ENCODE peak calls at places on chromosomes 13 and 19, in four cellular contexts. L, O, J and H are unnamed samples. For H3K4me1, the result is how much of the 10 kb centered on the place peaks cover.

GRCh38 chr13:90709329-90709728 is 638.2 kb upstream of the MIR17HG start:
- DNase-seq in L (no peak), O (no peak), J (no peak), H (no peak)

GRCh38 chr19:55196803-55197202 is 12.5 kb downstream of the PTPRH start:
- DNase-seq in L (no peak), O (no peak), J (no peak), H (no peak)

GRCh38 chr13:37226966-37227365 is 121.5 kb upstream of the CSNK1A1L start:
- DNase-seq in L (no peak), O (no peak), J (no peak), H (no peak)

GRCh38 chr13:72431981-72432617 is 295.3 kb downstream of the MZT1 start:
- DNase-seq in L (no peak), O (no peak), J (no peak), H (no peak)

GRCh38 chr19:58229255-58229639 is 533 bp downstream of the ZNF544 start:
- DNase-seq in L (no peak), O (peak), J (no peak), H (peak)

GRCh38 chr19:23070353-23070781 is 46.5 kb upstream of the ZNF730 start:
- DNase-seq in L (no peak), O (no peak), J (peak), H (peak)

GRCh38 chr19:10270180-10270615 is 722 bp upstream of the ICAM1 start:
- DNase-seq in L (no peak), O (no peak), J (peak), H (peak)

GRCh38 chr13:25447396-25447795 is 75.6 kb downstream of the ATP8A2 start:
- DNase-seq in L (no peak), O (no peak), J (no peak), H (no peak)

GRCh38 chr19:51020988-51021651 is 1.6 kb upstream of the KLK10 start:
- DNase-seq in L (no peak), O (peak), J (no peak), H (peak)

GRCh38 chr13:97148894-97149293 is 73.2 kb upstream of the MBNL2 start:
- DNase-seq in L (no peak), O (no peak), J (no peak), H (peak)

GRCh38 chr13:39602614-39603366 is at the start of gene LHFPL6:
- DNase-seq in L (peak), O (peak), J (peak), H (peak)

GRCh38 chr13:45142440-45143345 is 22.4 kb downstream of the GTF2F2 start:
- DNase-seq in L (no peak), O (peak), J (no peak), H (no peak)

GRCh38 chr13:97028441-97029299 is 34.4 kb upstream of the OXGR1 start:
- DNase-seq in L (no peak), O (peak), J (peak), H (peak)

GRCh38 chr13:95902736-95903135 is 150.5 kb downstream of the UGGT2 start:
- DNase-seq in L (no peak), O (no peak), J (no peak), H (no peak)

GRCh38 chr19:46976845-46977320 is 42.8 kb upstream of the NPAS1 start:
- DNase-seq in L (no peak), O (no peak), J (no peak), H (peak)

GRCh38 chr19:1672769-1673644 is 20.6 kb upstream of the TCF3 start:
- DNase-seq in L (no peak), O (no peak), J (no peak), H (no peak)

GRCh38 chr13:40026741-40027140 is 371.3 kb downstream of the COG6 start:
- DNase-seq in L (no peak), O (no peak), J (no peak), H (no peak)

GRCh38 chr19:31505596-31505910 is 156.3 kb upstream of the TSHZ3 start:
- DNase-seq in L (no peak), O (no peak), J (no peak), H (no peak)

GRCh38 chr19:23509686-23510450 is 114.6 kb upstream of the ZNF91 start:
- DNase-seq in L (no peak), O (no peak), J (no peak), H (no peak)

GRCh38 chr19:10829967-10830366 is 6.0 kb downstream of the TMED1 start:
- DNase-seq in L (no peak), O (no peak), J (no peak), H (no peak)

GRCh38 chr19:3580156-3580955 is 4.9 kb upstream of the GIPC3 start:
- DNase-seq in L (no peak), O (peak), J (no peak), H (no peak)

GRCh38 chr13:51827254-51827653 is 17.7 kb downstream of the TMEM272 start:
- DNase-seq in L (no peak), O (no peak), J (no peak), H (no peak)
- H3K27ac ChIP-seq in L (no peak), O (no peak), J (no peak), H (no peak)

DNA sequence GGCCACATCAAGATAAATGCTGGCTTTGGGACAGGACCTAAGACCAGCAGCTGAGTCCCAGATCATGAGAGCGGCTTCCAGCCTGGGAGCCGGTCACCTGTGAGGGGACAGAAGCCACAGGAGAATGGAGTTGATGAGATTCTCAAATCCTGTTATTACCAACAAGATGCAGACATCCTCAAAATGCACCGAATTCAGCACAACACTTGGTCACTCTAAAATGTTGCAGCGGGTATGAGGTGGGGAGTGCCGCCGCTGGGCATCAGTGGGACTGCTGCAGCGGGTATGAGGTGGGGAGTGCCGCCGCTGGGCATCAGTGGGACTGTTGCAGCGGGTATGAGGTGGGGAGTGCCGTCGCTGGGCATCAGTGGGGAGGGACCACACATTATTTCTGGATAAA is 21.2 kb downstream of the RANBP3 start:
- DNase-seq in L (no peak), O (no peak), J (no peak), H (no peak)
- H3K4me1 ChIP-seq in L (under half), O (half or more), J (under half), H (under half)

DNA sequence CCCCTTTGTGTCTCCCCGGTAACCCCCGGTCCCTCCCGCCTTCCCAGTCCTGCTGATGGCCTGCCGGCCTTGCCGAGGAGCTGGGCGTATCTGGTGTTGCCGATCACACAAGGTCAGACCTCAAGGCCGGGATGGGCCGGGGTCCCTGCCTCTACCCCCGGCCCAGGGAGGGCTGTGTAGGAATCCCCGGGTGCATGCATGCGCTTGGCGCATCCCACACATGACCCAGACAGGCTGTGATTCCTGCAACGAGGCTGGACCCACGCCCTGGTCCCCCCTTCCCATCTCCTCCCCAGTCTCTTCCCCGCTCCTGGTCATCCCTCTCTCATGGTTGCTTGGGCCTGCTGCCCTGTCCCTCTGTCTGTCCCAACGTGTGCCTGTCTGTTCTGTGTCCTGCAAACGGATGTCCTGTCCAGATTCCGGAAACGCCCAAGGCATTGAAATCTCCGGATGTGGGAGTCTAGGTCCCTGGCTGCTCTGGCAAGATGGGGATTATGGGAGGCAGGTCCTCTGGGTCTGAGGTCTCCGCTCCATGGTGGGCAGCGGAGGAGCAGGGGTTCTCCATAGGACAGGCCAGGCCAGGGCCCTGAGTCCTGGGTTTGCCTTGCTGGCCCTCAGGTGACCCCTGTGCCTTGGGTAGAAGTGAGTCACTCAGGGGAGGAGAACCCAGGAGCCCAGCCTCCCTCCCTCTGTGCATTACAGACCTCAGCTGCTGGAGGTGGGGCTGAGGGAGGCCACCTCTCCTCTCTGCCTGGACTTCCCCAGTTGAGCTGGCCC is 1.6 kb downstream of the PKN1 start:
- DNase-seq in L (no peak), O (peak), J (peak), H (peak)
- TF ChIP-seq POLR2A in L (no peak), O (no peak), J (no peak), H (no peak)

GRCh38 chr19:38228491-38229439 is 4.7 kb upstream of the DPF1 start:
- DNase-seq in L (no peak), O (no peak), J (no peak), H (no peak)
- H3K27ac ChIP-seq in L (no peak), O (no peak), J (no peak), H (no peak)

GRCh38 chr13:46170687-46171086 is 11.3 kb downstream of the LCP1 start:
- DNase-seq in L (no peak), O (peak), J (no peak), H (no peak)
- H3K4me1 ChIP-seq in L (under half), O (under half), J (under half), H (under half)

DNA sequence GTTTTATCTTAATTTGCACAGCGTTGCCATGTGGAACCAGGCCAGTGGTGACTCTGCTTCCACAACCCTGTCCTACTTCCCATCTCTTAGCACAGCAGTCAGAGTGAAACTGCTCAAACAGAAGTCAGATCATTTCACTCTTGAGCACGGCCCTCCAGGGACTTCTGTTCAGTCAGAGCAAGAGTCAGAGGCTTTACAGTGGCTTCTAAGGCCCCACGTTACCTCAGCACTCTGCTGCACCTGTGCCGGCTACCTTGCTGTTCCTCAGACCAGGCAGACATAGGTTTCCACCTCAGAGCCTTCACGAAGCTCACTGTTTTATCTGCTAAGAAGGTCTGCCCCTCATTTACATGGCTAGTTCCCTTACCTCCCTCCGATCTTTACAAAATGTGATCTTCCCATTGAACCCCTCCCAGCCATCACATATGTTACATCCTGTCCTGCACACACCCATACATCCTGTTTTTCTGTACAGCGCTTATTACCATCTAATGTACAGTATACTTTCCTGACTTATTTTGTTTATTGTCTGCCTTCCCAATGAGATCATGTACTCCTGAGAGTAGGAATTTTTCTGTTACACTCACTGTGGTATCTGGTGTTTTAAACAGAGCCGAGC is 41.6 kb downstream of the TM9SF2 start:
- DNase-seq in L (no peak), O (no peak), J (no peak), H (no peak)
- TF ChIP-seq POLR2A in L (no peak), O (no peak), J (no peak), H (no peak)

DNA sequence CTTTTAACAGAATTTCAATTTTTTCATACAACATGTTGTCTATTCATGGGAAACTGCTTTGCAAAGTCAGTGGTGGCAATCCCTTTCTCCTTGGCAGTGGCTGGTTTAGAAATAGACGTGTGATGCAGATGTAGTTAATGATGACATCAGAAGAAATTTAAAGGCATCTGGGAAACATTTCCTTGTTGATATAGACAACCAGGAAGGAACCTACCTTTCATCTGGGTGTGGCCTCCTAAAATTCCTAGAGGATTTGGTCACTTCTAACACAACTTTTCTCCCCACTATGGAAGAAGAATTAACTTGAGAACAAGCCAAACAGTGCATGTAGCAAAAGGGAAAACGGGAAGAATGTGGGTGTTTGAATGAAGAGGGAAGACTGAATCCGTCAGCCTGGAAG is 102.8 kb downstream of the EFNB2 start:
- DNase-seq in L (no peak), O (no peak), J (no peak), H (no peak)
- H3K27ac ChIP-seq in L (no peak), O (no peak), J (no peak), H (no peak)